ENCODE peak calls at places on chromosomes 6 and 20, in five cellular contexts. A is NCI-H1105; Y is sigmoid colon; V is EL; M is activated T-cell treated with anti-CD3 and anti-CD28 coated beads, Interleukin-2, amount 50 U/mL, for 4 hours. U is an unnamed sample.

GRCh38 chr6:84546427-84546914 is 217.9 kb downstream of the TBX18 start:
- DNase-seq in Y (no peak), M (no peak), V (peak), A (no peak), U (no peak)

GRCh38 chr6:116008470-116009229 is 52.0 kb downstream of the FRK start:
- DNase-seq in M (no peak), Y (no peak), A (no peak), V (peak), U (no peak)

GRCh38 chr20:51434556-51435256 is 107.8 kb downstream of the NFATC2 start:
- DNase-seq in M (no peak), A (no peak), V (peak), Y (no peak), U (no peak)

GRCh38 chr6:137871299-137871698 is 4.2 kb downstream of the TNFAIP3 start:
- DNase-seq in A (no peak), Y (no peak), V (no peak), M (no peak), U (no peak)

GRCh38 chr6:122692807-122693580 is 82.8 kb downstream of the PKIB start:
- DNase-seq in A (no peak), M (no peak), Y (no peak), V (no peak), U (no peak)

GRCh38 chr20:4661191-4661590 is 60.5 kb upstream of the PRND start:
- DNase-seq in M (peak), A (no peak), Y (no peak), V (no peak), U (no peak)

GRCh38 chr6:142821860-142822259 is 123.1 kb downstream of the HIVEP2 start:
- DNase-seq in M (no peak), Y (no peak), A (no peak), V (no peak), U (peak)

GRCh38 chr6:156167289-156168076 is 609.7 kb upstream of the ARID1B start:
- DNase-seq in Y (peak), A (peak), M (no peak), V (peak), U (no peak)

GRCh38 chr6:89941031-89941775 is 46.9 kb downstream of the GJA10 start:
- DNase-seq in A (peak), V (no peak), Y (no peak), M (no peak), U (no peak)

GRCh38 chr6:20211037-20211940 is 980 bp downstream of the MBOAT1 start:
- DNase-seq in M (no peak), V (peak), Y (no peak), A (no peak), U (no peak)

U was measured in activated CD4-positive, CD25-positive, alpha-beta regulatory T cell treated with anti-CD3 and anti-CD28 coated beads, Interleukin-2, amount 50 U/mL, for 72 hours.